ENCODE peak calls at places on chromosomes 2 and 18, in seven cellular contexts. V, L, C, U, Q, T and G are unnamed samples.

GRCh38 chr2:55159037-55159651 is 72.9 kb downstream of the CLHC1 start:
- DNase-seq in U (no peak), C (no peak), V (no peak), T (no peak), L (peak; percentile 32), Q (no peak), G (no peak)

GRCh38 chr2:46538393-46538792 is 59.0 kb downstream of the TMEM247 start:
- DNase-seq in L (no peak), T (no peak), Q (no peak), C (no peak), V (no peak), U (no peak), G (no peak)

GRCh38 chr2:12554235-12555011 is 162.3 kb upstream of the TRIB2 start:
- DNase-seq in C (no peak), Q (no peak), L (no peak), V (no peak), T (no peak), U (no peak), G (no peak)

GRCh38 chr2:181573140-181573736 is 83.7 kb downstream of the CERKL start:
- DNase-seq in U (peak; percentile 54), L (no peak), Q (peak; percentile 26), V (peak; percentile 45), C (no peak), T (no peak), G (peak; percentile 22)

GRCh38 chr2:23636412-23636811 is 251.4 kb downstream of the KLHL29 start:
- DNase-seq in V (peak; percentile 61), U (no peak), T (no peak), C (no peak), L (no peak), Q (peak; percentile 74), G (no peak)

GRCh38 chr2:65549262-65550036 is 117.0 kb upstream of the SPRED2 start:
- DNase-seq in V (no peak), C (no peak), L (no peak), T (no peak), U (no peak), Q (peak; percentile 37), G (no peak)

GRCh38 chr2:120397362-120397811 is 51.5 kb downstream of the INHBB start:
- DNase-seq in V (peak; percentile 74), L (no peak), T (peak; percentile 37), U (no peak), Q (no peak), C (no peak), G (no peak)

GRCh38 chr2:43838560-43839267 is at the start of the genes ABCG5 and ABCG8:
- DNase-seq in U (no peak), V (peak; percentile 82), C (no peak), Q (no peak), L (no peak), T (peak; percentile 42), G (no peak)

GRCh38 chr2:4980989-4981388 is 711.2 kb upstream of the SOX11 start:
- DNase-seq in U (no peak), V (no peak), T (no peak), C (no peak), L (no peak), Q (no peak), G (no peak)

GRCh38 chr18:74549591-74550104 is 15.3 kb downstream of the CNDP1 start:
- DNase-seq in V (no peak), Q (no peak), T (no peak), U (no peak), L (no peak), C (no peak), G (no peak)

GRCh38 chr2:69716555-69717120 is 25.3 kb upstream of the ANXA4 start:
- DNase-seq in T (no peak), V (no peak), U (no peak), Q (no peak), C (no peak), L (no peak), G (no peak)

DNA sequence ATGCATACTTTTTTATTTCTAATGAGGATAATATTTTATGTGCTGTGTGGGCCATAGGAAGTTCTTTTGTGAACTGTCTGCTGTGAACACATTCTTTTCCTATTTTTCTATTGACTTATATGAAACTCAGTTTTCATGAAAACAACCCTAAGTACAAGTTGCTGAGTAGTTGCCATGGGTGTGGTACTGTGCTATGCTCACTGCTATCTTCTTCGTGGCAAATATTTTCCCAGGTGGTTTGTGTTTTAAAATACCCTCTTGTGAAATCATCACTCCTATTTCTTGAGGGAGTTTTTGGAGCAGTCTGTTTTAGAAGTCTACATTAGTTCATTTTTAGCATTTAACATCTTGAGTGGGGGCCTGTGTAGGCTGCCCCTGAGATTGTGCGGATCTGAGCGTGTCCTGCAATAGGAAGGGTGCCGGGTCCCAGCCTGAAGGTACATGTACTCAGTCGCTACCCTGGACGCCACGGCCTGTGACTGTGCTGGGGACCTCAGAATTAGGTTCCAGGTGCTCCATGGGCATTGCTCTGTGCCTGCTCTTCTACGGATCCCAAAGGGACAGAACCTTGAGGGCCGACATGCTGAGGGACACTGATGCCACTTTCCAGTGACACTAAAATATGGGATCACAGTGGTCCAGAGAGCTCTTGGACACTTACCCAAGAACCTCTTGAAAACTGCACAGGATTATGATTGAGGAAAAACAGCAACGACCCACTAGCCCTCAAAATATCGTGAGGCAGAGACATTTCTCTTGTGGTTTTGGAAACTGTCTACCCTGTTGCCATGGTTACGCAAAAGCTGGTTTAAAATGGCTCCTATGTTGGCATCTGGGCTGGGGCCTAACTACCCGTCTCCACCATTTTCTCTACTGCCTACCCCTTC is 480.4 kb downstream of the TGIF1 start:
- DNase-seq in T (no peak), Q (no peak), L (no peak), C (no peak), U (no peak), V (no peak), G (no peak)
- TF ChIP-seq YY1 in T (no peak), Q (no peak), L (no peak), C (no peak), U (no peak), V (no peak), G (no peak)

GRCh38 chr18:47263828-47264314 is 12.4 kb upstream of the SKOR2 start:
- DNase-seq in Q (peak; percentile 49), T (peak; percentile 76), V (no peak), C (no peak), L (no peak), U (no peak), G (no peak)
- TF ChIP-seq YY1 in Q (no peak), T (no peak), V (no peak), C (no peak), L (no peak), U (no peak), G (no peak)

DNA sequence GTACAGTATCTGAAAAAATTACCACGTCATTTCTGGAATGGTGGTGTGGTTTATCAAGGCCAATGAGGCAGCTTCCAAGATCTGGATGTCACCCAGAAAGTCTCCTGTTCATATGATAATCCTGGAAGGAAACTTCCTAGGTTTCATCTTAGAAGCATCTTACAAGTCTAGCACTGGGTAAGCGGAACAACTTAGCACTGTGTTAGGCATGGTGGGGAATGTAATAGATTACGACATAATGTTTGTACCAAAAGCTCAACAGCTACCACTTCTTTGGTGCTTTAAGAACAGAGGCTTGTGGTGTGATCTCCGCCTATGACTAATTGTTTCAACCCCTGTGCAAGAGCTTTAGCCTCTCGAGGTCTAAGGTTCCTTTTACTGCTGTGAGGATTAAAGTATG is 63.1 kb upstream of the LYPD1 start:
- DNase-seq in Q (no peak), L (no peak), V (no peak), U (no peak), C (no peak), T (no peak), G (no peak)
- TF ChIP-seq YY1 in Q (no peak), L (no peak), V (no peak), U (no peak), C (no peak), T (no peak), G (no peak)

DNA sequence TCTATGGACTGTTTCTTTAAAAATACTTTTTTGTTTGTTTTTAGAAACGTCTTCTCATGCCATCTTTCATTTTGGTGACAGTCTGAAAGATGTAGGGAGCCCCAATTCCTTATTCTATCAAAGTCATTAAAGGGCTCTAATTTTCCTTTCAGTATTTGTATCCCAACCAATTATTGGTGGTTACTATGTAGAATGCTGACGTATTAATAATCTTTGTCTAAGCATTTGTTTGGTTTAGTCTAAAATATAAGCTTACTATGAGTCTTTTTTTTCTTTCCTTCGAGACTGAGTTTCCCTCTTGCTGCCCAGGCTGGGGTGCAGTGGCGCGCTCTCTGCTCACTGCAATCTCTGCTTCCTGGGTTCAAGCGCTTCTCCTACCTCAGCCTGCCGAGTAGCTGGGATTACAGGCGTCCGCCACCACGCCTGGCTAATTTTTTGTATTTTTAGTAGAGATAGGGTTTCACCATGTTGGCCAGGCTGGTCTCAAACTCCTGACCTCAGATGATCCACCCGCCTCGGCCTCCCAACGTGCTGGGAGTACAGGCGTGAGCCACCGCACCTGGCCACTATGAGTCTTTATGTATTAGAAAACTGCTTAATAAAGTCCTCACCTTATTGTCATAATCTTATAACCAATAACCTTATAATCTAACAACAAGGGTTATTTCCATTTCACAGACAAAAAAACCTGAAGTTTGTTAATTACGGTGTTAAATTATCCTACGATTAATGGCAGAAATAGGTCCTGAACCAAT is 849 bp upstream of the VRK2 start:
- DNase-seq in C (no peak), T (no peak), V (no peak), U (no peak), L (no peak), Q (no peak), G (no peak)
- TF ChIP-seq YY1 in C (no peak), T (no peak), V (no peak), U (no peak), L (no peak), Q (no peak), G (no peak)

DNA sequence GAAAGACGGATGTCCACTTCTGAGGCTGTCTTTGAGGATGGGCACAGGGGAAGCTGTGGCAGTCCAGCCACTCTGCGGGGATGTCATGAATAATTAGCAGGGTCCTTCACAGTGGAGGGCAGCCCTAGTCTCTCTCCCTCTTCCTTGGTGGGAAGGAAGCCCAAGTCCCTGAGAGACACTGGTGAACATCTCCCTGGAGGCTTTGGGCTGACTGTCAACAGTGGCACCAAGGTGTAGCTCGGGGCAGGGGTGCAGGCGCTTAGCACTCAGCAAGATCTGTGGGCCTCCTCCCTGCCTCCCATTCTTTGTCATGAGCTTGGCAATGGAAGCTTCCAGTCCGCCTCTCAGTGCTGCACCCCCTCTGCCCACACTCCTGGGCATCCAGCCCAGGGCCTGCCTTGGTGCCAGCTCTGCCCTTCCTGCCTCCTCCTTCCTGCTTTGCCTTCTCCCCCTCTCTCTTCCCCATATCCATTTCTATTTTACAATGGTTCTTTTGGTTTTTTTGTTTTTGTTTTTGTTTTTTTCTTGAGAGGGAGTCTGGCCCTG is 59.4 kb downstream of the STEAP3 start:
- DNase-seq in Q (no peak), T (no peak), U (no peak), L (no peak), V (no peak), C (no peak), G (no peak)
- TF ChIP-seq YY1 in Q (no peak), T (no peak), U (no peak), L (no peak), V (no peak), C (no peak), G (no peak)

DNA sequence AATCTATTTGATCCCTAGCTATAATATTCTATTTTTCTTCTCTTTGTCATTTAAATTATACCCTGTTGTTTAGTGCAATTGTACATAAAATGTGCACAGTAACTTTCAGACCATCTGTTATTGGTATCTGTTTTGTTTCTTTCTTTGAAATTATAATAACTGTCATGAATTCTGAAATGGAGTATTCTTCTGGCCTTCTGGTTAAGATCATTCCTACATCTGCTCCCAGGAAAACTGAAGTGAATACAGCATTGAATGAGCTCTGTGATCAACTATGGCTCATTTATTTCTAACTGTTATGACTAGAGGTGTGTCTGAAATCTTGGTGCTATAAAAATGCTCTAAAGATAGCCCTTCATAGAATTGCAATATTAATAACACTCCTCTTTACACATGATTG is 788.4 kb upstream of the TMEFF2 start:
- DNase-seq in U (no peak), L (no peak), V (no peak), Q (no peak), T (no peak), C (no peak), G (no peak)
- TF ChIP-seq YY1 in U (no peak), L (no peak), V (no peak), Q (no peak), T (no peak), C (no peak), G (no peak)

GRCh38 chr18:9335255-9336045 is 877 bp downstream of the TWSG1 start:
- DNase-seq in C (no peak), T (no peak), V (no peak), U (no peak), L (no peak), Q (no peak), G (no peak)
- TF ChIP-seq YY1 in C (no peak), T (no peak), V (no peak), U (no peak), L (no peak), Q (no peak), G (no peak)